ENCODE peak calls at places on chromosomes 3 and 15, in five cellular contexts. One of them, this sample, is unnamed.

GRCh38 chr3:129344540-129345220 is 66.0 kb downstream of the HMCES start:
- DNase-seq in K562: peak
- DNase-seq in HepG2: no peak
- DNase-seq in GM12878: no peak
- DNase-seq in H1: peak
- DNase-seq in this sample: no peak

GRCh38 chr3:152359385-152360248 is 90.9 kb downstream of the MBNL1 start:
- DNase-seq in K562: no peak
- DNase-seq in HepG2: no peak
- DNase-seq in GM12878: no peak
- DNase-seq in H1: no peak
- DNase-seq in this sample: no peak

GRCh38 chr15:41775651-41776050 is 1.4 kb downstream of the MAPKBP1 start:
- DNase-seq in K562: no peak
- DNase-seq in HepG2: no peak
- DNase-seq in GM12878: no peak
- DNase-seq in H1: no peak
- DNase-seq in this sample: no peak

GRCh38 chr15:85381850-85382751 is 1.7 kb downstream of the AKAP13 start:
- DNase-seq in K562: no peak
- DNase-seq in HepG2: no peak
- DNase-seq in GM12878: peak
- DNase-seq in H1: no peak
- DNase-seq in this sample: no peak

GRCh38 chr3:177574232-177574856 is 377.1 kb upstream of the TBL1XR1 start:
- DNase-seq in K562: no peak
- DNase-seq in HepG2: peak
- DNase-seq in GM12878: no peak
- DNase-seq in H1: no peak
- DNase-seq in this sample: no peak

GRCh38 chr3:40756500-40756899 is 231.7 kb downstream of the ZNF621 start:
- DNase-seq in K562: no peak
- DNase-seq in HepG2: no peak
- DNase-seq in GM12878: no peak
- DNase-seq in H1: no peak
- DNase-seq in this sample: no peak

GRCh38 chr3:133512416-133513089 is 60.9 kb upstream of the CDV3 start:
- DNase-seq in K562: no peak
- DNase-seq in HepG2: no peak
- DNase-seq in GM12878: no peak
- DNase-seq in H1: no peak
- DNase-seq in this sample: no peak

GRCh38 chr3:76566904-76567303 is 473.0 kb upstream of the ROBO2 start:
- DNase-seq in K562: no peak
- DNase-seq in HepG2: no peak
- DNase-seq in GM12878: no peak
- DNase-seq in H1: no peak
- DNase-seq in this sample: no peak

GRCh38 chr3:105375750-105376511 is 9.2 kb downstream of the ALCAM start:
- DNase-seq in K562: no peak
- DNase-seq in HepG2: no peak
- DNase-seq in GM12878: no peak
- DNase-seq in H1: no peak
- DNase-seq in this sample: no peak

GRCh38 chr15:67061811-67062348 is 3.5 kb upstream of the SMAD3 start:
- DNase-seq in K562: no peak
- DNase-seq in HepG2: no peak
- DNase-seq in GM12878: no peak
- DNase-seq in H1: no peak
- DNase-seq in this sample: no peak

GRCh38 chr3:125381314-125381713 is 6.2 kb upstream of the ZNF148 start:
- DNase-seq in K562: no peak
- DNase-seq in HepG2: no peak
- DNase-seq in GM12878: no peak
- DNase-seq in H1: no peak
- DNase-seq in this sample: no peak

GRCh38 chr15:52783191-52783829 is 6.8 kb downstream of the ONECUT1 start:
- DNase-seq in K562: no peak
- DNase-seq in HepG2: no peak
- DNase-seq in GM12878: no peak
- DNase-seq in H1: peak
- DNase-seq in this sample: no peak

GRCh38 chr3:196135693-196136639 is 54.1 kb upstream of the TFRC start:
- DNase-seq in K562: no peak
- DNase-seq in HepG2: no peak
- DNase-seq in GM12878: no peak
- DNase-seq in H1: no peak
- DNase-seq in this sample: no peak

GRCh38 chr3:137035631-137036030 is 77.8 kb downstream of the IL20RB start:
- DNase-seq in K562: peak
- DNase-seq in HepG2: peak
- DNase-seq in GM12878: no peak
- DNase-seq in H1: peak
- DNase-seq in this sample: peak

GRCh38 chr3:16668776-16669545 is 63.7 kb upstream of the DAZL start:
- DNase-seq in K562: no peak
- DNase-seq in HepG2: no peak
- DNase-seq in GM12878: no peak
- DNase-seq in H1: no peak
- DNase-seq in this sample: no peak

GRCh38 chr15:28942046-28942445 is 56.3 kb downstream of the APBA2 start:
- DNase-seq in K562: no peak
- DNase-seq in HepG2: no peak
- DNase-seq in GM12878: no peak
- DNase-seq in H1: no peak
- DNase-seq in this sample: no peak

GRCh38 chr15:95405447-95405846 is 925.1 kb upstream of the NR2F2 start:
- DNase-seq in K562: no peak
- DNase-seq in HepG2: no peak
- DNase-seq in GM12878: no peak
- DNase-seq in H1: no peak
- DNase-seq in this sample: no peak

GRCh38 chr3:176041812-176042211 is 1155.5 kb downstream of the TBL1XR1 start:
- DNase-seq in K562: no peak
- DNase-seq in HepG2: no peak
- DNase-seq in GM12878: no peak
- DNase-seq in H1: no peak
- DNase-seq in this sample: no peak

GRCh38 chr3:33636125-33636855 is 81.8 kb downstream of the CLASP2 start:
- DNase-seq in K562: peak
- DNase-seq in HepG2: peak
- DNase-seq in GM12878: no peak
- DNase-seq in H1: no peak
- DNase-seq in this sample: peak

GRCh38 chr3:144843099-144843498 is 871.5 kb downstream of the DIPK2A start:
- DNase-seq in K562: no peak
- DNase-seq in HepG2: peak
- DNase-seq in GM12878: no peak
- DNase-seq in H1: no peak
- DNase-seq in this sample: peak

DNA sequence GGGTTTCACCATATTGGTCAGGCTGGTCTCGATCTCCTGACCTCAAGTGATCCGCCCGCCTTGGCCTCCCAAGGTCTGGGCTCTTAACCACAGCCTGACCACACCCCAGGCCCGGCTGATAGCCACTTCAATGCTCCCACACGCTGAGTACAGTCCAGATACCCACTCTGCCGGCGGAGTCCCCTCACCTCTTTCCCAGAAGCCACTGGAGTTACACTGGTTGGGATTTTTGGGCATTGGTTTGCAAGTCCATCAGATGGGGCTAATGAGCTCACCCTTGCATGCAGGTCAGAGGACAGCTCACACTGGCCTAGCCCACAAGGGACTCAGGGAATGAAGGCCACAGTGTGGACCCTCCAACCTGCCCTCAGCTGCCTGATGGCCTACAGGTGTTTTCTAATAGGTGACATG is 60.1 kb downstream of the IQSEC1 start:
- DNase-seq in K562: peak
- DNase-seq in HepG2: no peak
- DNase-seq in GM12878: no peak
- DNase-seq in H1: no peak
- DNase-seq in this sample: no peak
- H3K4me2 ChIP-seq in K562: no peak
- H3K4me2 ChIP-seq in HepG2: no peak
- H3K4me2 ChIP-seq in GM12878: peak
- H3K4me2 ChIP-seq in H1: no peak
- H3K4me2 ChIP-seq in this sample: no peak

GRCh38 chr15:77209221-77209620 is 138.3 kb upstream of the TSPAN3 start:
- DNase-seq in K562: no peak
- DNase-seq in HepG2: no peak
- DNase-seq in GM12878: no peak
- DNase-seq in H1: no peak
- DNase-seq in this sample: no peak
- TF ChIP-seq CEBPB in K562: no peak
- TF ChIP-seq CEBPB in HepG2: no peak
- TF ChIP-seq CEBPB in GM12878: no peak
- TF ChIP-seq CEBPB in H1: no peak
- TF ChIP-seq CEBPB in this sample: no peak

GRCh38 chr3:66396161-66396760 is 104.6 kb downstream of the LRIG1 start:
- DNase-seq in K562: no peak
- DNase-seq in HepG2: no peak
- DNase-seq in GM12878: no peak
- DNase-seq in H1: no peak
- DNase-seq in this sample: no peak
- TF ChIP-seq JUND in K562: no peak
- TF ChIP-seq JUND in HepG2: no peak
- TF ChIP-seq JUND in GM12878: no peak
- TF ChIP-seq JUND in H1: no peak
- TF ChIP-seq JUND in this sample: no peak

GRCh38 chr3:66435988-66436387 is 64.8 kb downstream of the LRIG1 start:
- DNase-seq in K562: no peak
- DNase-seq in HepG2: no peak
- DNase-seq in GM12878: no peak
- DNase-seq in H1: no peak
- DNase-seq in this sample: no peak
- H3K4me2 ChIP-seq in K562: no peak
- H3K4me2 ChIP-seq in HepG2: no peak
- H3K4me2 ChIP-seq in GM12878: no peak
- H3K4me2 ChIP-seq in H1: no peak
- H3K4me2 ChIP-seq in this sample: no peak

GRCh38 chr15:88932875-88933330 is 19.7 kb upstream of the MFGE8 start:
- DNase-seq in K562: no peak
- DNase-seq in HepG2: no peak
- DNase-seq in GM12878: no peak
- DNase-seq in H1: peak
- DNase-seq in this sample: no peak

GRCh38 chr15:88930579-88930978 is 17.4 kb upstream of the MFGE8 start:
- DNase-seq in K562: no peak
- DNase-seq in HepG2: no peak
- DNase-seq in GM12878: no peak
- DNase-seq in H1: no peak
- DNase-seq in this sample: no peak

GRCh38 chr15:88932271-88932874 is 19.2 kb upstream of the MFGE8 start:
- DNase-seq in K562: no peak
- DNase-seq in HepG2: peak
- DNase-seq in GM12878: no peak
- DNase-seq in H1: peak
- DNase-seq in this sample: no peak
- TF ChIP-seq CEBPB in K562: no peak
- TF ChIP-seq CEBPB in HepG2: no peak
- TF ChIP-seq CEBPB in GM12878: no peak
- TF ChIP-seq CEBPB in H1: no peak
- TF ChIP-seq CEBPB in this sample: no peak

GRCh38 chr3:82940124-82940523 is 1178.7 kb upstream of the GBE1 start:
- DNase-seq in K562: no peak
- DNase-seq in HepG2: no peak
- DNase-seq in GM12878: no peak
- DNase-seq in H1: peak
- DNase-seq in this sample: no peak
- TF ChIP-seq JUND in K562: no peak
- TF ChIP-seq JUND in HepG2: no peak
- TF ChIP-seq JUND in GM12878: no peak
- TF ChIP-seq JUND in H1: no peak
- TF ChIP-seq JUND in this sample: no peak

GRCh38 chr3:11367116-11367781 is 95.1 kb downstream of the ATG7 start:
- DNase-seq in K562: no peak
- DNase-seq in HepG2: peak
- DNase-seq in GM12878: no peak
- DNase-seq in H1: no peak
- DNase-seq in this sample: no peak
- H3K4me2 ChIP-seq in K562: no peak
- H3K4me2 ChIP-seq in HepG2: no peak
- H3K4me2 ChIP-seq in GM12878: no peak
- H3K4me2 ChIP-seq in H1: no peak
- H3K4me2 ChIP-seq in this sample: no peak